ENCODE peak calls at places on chromosomes 7 and 10, in ten cellular contexts. F, Z, V, S, J, E, O, X, R and C are unnamed samples.

GRCh38 chr10:43640603-43641002 is 8.1 kb downstream of the ZNF32 start:
- DNase-seq in R (no peak), O (no peak), E (no peak), F (no peak), S (no peak), X (no peak), J (no peak), Z (no peak), V (no peak), C (no peak)

GRCh38 chr10:122307669-122308486 is 36.8 kb downstream of the BTBD16 start:
- DNase-seq in O (peak), Z (no peak), J (no peak), X (no peak), E (no peak), R (peak), F (no peak), V (no peak), S (no peak), C (no peak)

GRCh38 chr7:81715984-81716588 is 53.8 kb downstream of the HGF start:
- DNase-seq in S (no peak), Z (no peak), V (no peak), O (no peak), E (peak), X (peak), R (peak), J (no peak), F (no peak), C (no peak)

GRCh38 chr7:158700008-158700407 is 4.6 kb downstream of the NCAPG2 start:
- DNase-seq in F (no peak), O (no peak), V (no peak), X (no peak), J (no peak), E (no peak), Z (no peak), S (no peak), R (no peak), C (no peak)

GRCh38 chr7:1412322-1413261 is 46.7 kb downstream of the MICALL2 start:
- DNase-seq in V (peak), X (peak), Z (peak), F (peak), E (peak), R (peak), J (peak), O (peak), S (peak), C (peak)

GRCh38 chr10:96334888-96335526 is 23.8 kb downstream of the OPALIN start:
- DNase-seq in X (peak), V (no peak), F (peak), S (no peak), R (peak), O (peak), J (no peak), Z (no peak), E (peak), C (no peak)

GRCh38 chr7:97285348-97285747 is 167.8 kb downstream of the SDHAF3 start:
- DNase-seq in E (no peak), X (no peak), R (no peak), Z (no peak), S (no peak), J (no peak), O (no peak), V (no peak), F (no peak), C (no peak)

GRCh38 chr10:100355069-100355468 is 8.0 kb downstream of the SCD start:
- DNase-seq in R (no peak), O (no peak), F (no peak), J (no peak), Z (no peak), S (no peak), V (no peak), E (no peak), X (no peak), C (no peak)

GRCh38 chr7:40887099-40887498 is 752.3 kb downstream of the SUGCT start:
- DNase-seq in F (no peak), Z (no peak), X (no peak), E (no peak), R (peak), V (no peak), S (no peak), J (no peak), O (peak), C (no peak)

GRCh38 chr7:124034754-124035100 is 1.9 kb upstream of the TMEM229A start:
- DNase-seq in O (no peak), F (no peak), Z (no peak), S (no peak), R (no peak), E (no peak), J (no peak), V (no peak), X (no peak), C (no peak)

GRCh38 chr7:37683263-37684120 is at the start of gene GPR141:
- DNase-seq in S (no peak), X (no peak), Z (no peak), V (no peak), J (no peak), R (no peak), F (no peak), E (no peak), O (no peak), C (peak)

GRCh38 chr7:45601094-45601493 is 26.9 kb downstream of the ADCY1 start:
- DNase-seq in V (no peak), J (no peak), Z (no peak), S (no peak), X (no peak), F (peak), E (no peak), O (no peak), R (no peak), C (peak)

GRCh38 chr10:71580415-71580814 is 139.2 kb downstream of the C10orf105 start:
- DNase-seq in J (no peak), E (no peak), V (no peak), Z (no peak), F (no peak), R (no peak), O (no peak), X (no peak), S (no peak), C (no peak)

GRCh38 chr10:7405637-7406036 is 5.2 kb downstream of the SFMBT2 start:
- DNase-seq in Z (no peak), R (peak), X (no peak), J (no peak), S (no peak), F (no peak), V (peak), O (no peak), E (no peak), C (no peak)

GRCh38 chr7:16034353-16034752 is 347.9 kb upstream of the MEOX2 start:
- DNase-seq in X (no peak), R (peak), F (no peak), E (no peak), V (no peak), O (no peak), J (no peak), S (no peak), Z (no peak), C (no peak)

GRCh38 chr7:100674441-100675407 is 1.2 kb downstream of the GNB2 start:
- DNase-seq in J (no peak), E (no peak), R (no peak), X (peak), S (peak), V (peak), Z (peak), O (peak), F (no peak), C (peak)

GRCh38 chr10:3139135-3139910 is 33.3 kb downstream of the PITRM1 start:
- DNase-seq in X (no peak), R (no peak), S (no peak), J (no peak), F (no peak), E (no peak), V (no peak), O (no peak), Z (no peak), C (no peak)

GRCh38 chr7:155428171-155428834 is 29.6 kb upstream of the EN2 start:
- DNase-seq in Z (no peak), S (no peak), F (no peak), O (no peak), X (no peak), V (no peak), R (no peak), J (no peak), E (no peak), C (no peak)

GRCh38 chr7:86908948-86909347 is 150.5 kb downstream of the ELAPOR2 start:
- DNase-seq in R (peak), S (no peak), O (peak), V (no peak), X (peak), F (no peak), Z (no peak), J (no peak), E (no peak), C (no peak)

GRCh38 chr7:124033093-124033806 is 383 bp upstream of the TMEM229A start:
- DNase-seq in R (no peak), Z (no peak), V (no peak), S (no peak), F (peak), X (peak), O (peak), J (no peak), E (peak), C (no peak)

GRCh38 chr7:65430344-65431186 is 56.9 kb downstream of the ZNF92 start:
- DNase-seq in V (no peak), Z (no peak), F (no peak), X (no peak), S (no peak), J (no peak), E (no peak), R (no peak), O (no peak), C (no peak)

GRCh38 chr10:815338-816104 is 116.0 kb downstream of the LARP4B start:
- DNase-seq in X (no peak), O (no peak), S (no peak), Z (no peak), F (no peak), R (no peak), E (no peak), V (no peak), J (no peak), C (no peak)

GRCh38 chr7:30831227-30831626 is 60.0 kb downstream of the MINDY4 start:
- DNase-seq in E (no peak), X (no peak), R (peak), J (no peak), F (no peak), O (no peak), Z (no peak), S (no peak), V (no peak), C (no peak)

GRCh38 chr7:73893342-73894101 is 32.6 kb downstream of the TMEM270 start:
- DNase-seq in F (peak), S (no peak), R (peak), O (no peak), X (no peak), Z (no peak), V (no peak), J (no peak), E (no peak), C (no peak)

GRCh38 chr10:124301736-124302135 is 117.0 kb downstream of the OAT start:
- DNase-seq in R (no peak), E (no peak), O (no peak), V (no peak), F (no peak), J (no peak), S (no peak), Z (no peak), X (no peak), C (no peak)